ENCODE peak calls at places on chromosomes 5 and 9, in five cellular contexts. M is HS-27A, O is epithelial cell of esophagus, P is K562, W is hypothalamus. N is an unnamed sample.

GRCh38 chr5:121199238-121199999 is 652.3 kb upstream of the FTMT start:
- DNase-seq in W (no peak), M (no peak), O (peak), P (no peak), N (peak)

GRCh38 chr5:132293992-132294727 is at the start of gene SLC22A4:
- DNase-seq in O (peak), W (peak), P (peak), M (peak), N (peak)

GRCh38 chr9:116626762-116627161 is 60.3 kb upstream of the TRIM32 start:
- DNase-seq in P (no peak), M (no peak), O (no peak), W (no peak), N (no peak)

GRCh38 chr9:91163773-91164471 is 197.8 kb downstream of the AUH start:
- DNase-seq in P (no peak), M (no peak), O (no peak), W (no peak), N (no peak)

GRCh38 chr5:154384480-154385235 is 61.1 kb upstream of the SAP30L start:
- DNase-seq in W (no peak), O (no peak), P (no peak), M (no peak), N (no peak)

GRCh38 chr5:122924203-122924602 is 78.8 kb downstream of the SNX24 start:
- DNase-seq in P (peak), M (no peak), W (no peak), O (no peak), N (no peak)

GRCh38 chr9:20835364-20836286 is 151.6 kb downstream of the FOCAD start:
- DNase-seq in M (no peak), O (peak), W (no peak), P (no peak), N (no peak)

GRCh38 chr9:136533775-136534157 is 12.1 kb downstream of the NOTCH1 start:
- DNase-seq in O (peak), M (no peak), W (no peak), P (no peak), N (no peak)

GRCh38 chr9:135244271-135244691 is 156.8 kb downstream of the OLFM1 start:
- DNase-seq in O (no peak), P (no peak), W (no peak), M (no peak), N (no peak)

GRCh38 chr5:41527201-41527779 is 16.9 kb upstream of the PLCXD3 start:
- DNase-seq in M (peak), P (peak), W (no peak), O (peak), N (peak)

GRCh38 chr5:160837749-160838593 is 14.0 kb downstream of the ATP10B start:
- DNase-seq in W (no peak), P (no peak), M (no peak), O (peak), N (peak)

GRCh38 chr5:160284271-160284670 is 28.1 kb downstream of the CCNJL start:
- DNase-seq in W (no peak), M (no peak), O (no peak), P (no peak), N (no peak)

GRCh38 chr9:4740623-4741364 is at the start of gene AK3:
- DNase-seq in P (peak), O (peak), W (peak), M (no peak), N (peak)

GRCh38 chr5:146751054-146751453 is 127.5 kb downstream of the PPP2R2B start:
- DNase-seq in M (no peak), P (no peak), W (no peak), O (peak), N (no peak)

GRCh38 chr5:171387970-171388815 is 544 bp downstream of the NPM1 start:
- DNase-seq in M (no peak), O (peak), P (peak), W (peak), N (peak)

GRCh38 chr9:3986060-3986459 is 313.8 kb downstream of the GLIS3 start:
- DNase-seq in M (no peak), P (no peak), W (no peak), O (no peak), N (no peak)

GRCh38 chr5:177112589-177113220 is 20.9 kb upstream of the NSD1 start:
- DNase-seq in M (no peak), P (no peak), O (no peak), W (no peak), N (no peak)

GRCh38 chr9:128275198-128276007 is at the start of gene GOLGA2:
- DNase-seq in M (no peak), W (no peak), O (no peak), P (peak), N (no peak)

GRCh38 chr9:126874546-126875314 is 14.3 kb downstream of the ZBTB34 start:
- DNase-seq in W (no peak), M (no peak), O (no peak), P (no peak), N (no peak)

GRCh38 chr9:4137234-4137633 is 162.6 kb downstream of the GLIS3 start:
- DNase-seq in O (peak), P (no peak), W (no peak), M (peak), N (peak)

GRCh38 chr5:173798127-173798810 is 89.9 kb upstream of the CPEB4 start:
- DNase-seq in M (no peak), P (no peak), O (no peak), W (no peak), N (no peak)

GRCh38 chr9:38362912-38363588 is 29.5 kb upstream of the ALDH1B1 start:
- DNase-seq in O (peak), P (peak), M (peak), W (peak), N (peak)

GRCh38 chr9:100352201-100352726 is 478 bp downstream of the TEX10 start:
- DNase-seq in P (peak), M (no peak), W (peak), O (peak), N (no peak)